ENCODE peak calls at places on chromosomes 1 and 21, in eight cellular contexts. V is GM12891, K is HEK293T, D is fibroblast of the conjunctiva, N is DMS 273 treated with DMSO at 0.1 percent for 48 hours, X is tibial nerve, L is T-helper 9 cell, T is OCI-LY7. U is an unnamed sample.

GRCh38 chr1:205774277-205775014 is 836 bp downstream of the RAB29 start:
- DNase-seq in D (no peak), L (peak), K (peak), V (no peak), X (no peak), N (no peak), T (peak), U (peak)

GRCh38 chr1:13813398-13814012 is 113.5 kb downstream of the PRDM2 start:
- DNase-seq in L (peak), D (no peak), N (no peak), K (peak), T (peak), V (peak), X (no peak), U (peak)

GRCh38 chr1:174153085-174153824 is 6.1 kb upstream of the RABGAP1L start:
- DNase-seq in X (no peak), L (no peak), K (no peak), N (no peak), T (peak), V (no peak), D (no peak), U (no peak)

GRCh38 chr1:182768973-182769372 is 20.6 kb upstream of the NPL start:
- DNase-seq in V (no peak), D (no peak), T (no peak), L (no peak), N (no peak), X (no peak), K (no peak), U (no peak)

GRCh38 chr1:19427087-19427781 is 58.1 kb downstream of the CAPZB start:
- DNase-seq in N (no peak), D (no peak), K (no peak), V (no peak), X (no peak), L (no peak), T (no peak), U (no peak)

GRCh38 chr21:38875694-38876492 is 70.2 kb downstream of the ETS2 start:
- DNase-seq in X (no peak), T (no peak), L (no peak), V (no peak), D (no peak), K (no peak), N (no peak), U (no peak)

GRCh38 chr1:39317910-39318633 is 113.6 kb downstream of the MACF1 start:
- DNase-seq in K (no peak), L (no peak), D (no peak), V (no peak), X (no peak), T (no peak), N (no peak), U (no peak)

GRCh38 chr1:203128691-203129500 is 1.4 kb downstream of the ADORA1 start:
- DNase-seq in D (no peak), K (no peak), N (no peak), X (no peak), V (no peak), L (no peak), T (no peak), U (no peak)

GRCh38 chr1:48200166-48200900 is 22.2 kb upstream of the SLC5A9 start:
- DNase-seq in V (no peak), N (no peak), X (no peak), L (no peak), K (no peak), D (no peak), T (no peak), U (no peak)

GRCh38 chr1:240190881-240191385 is 99.2 kb downstream of the FMN2 start:
- DNase-seq in X (peak), V (no peak), T (no peak), N (no peak), D (peak), L (no peak), K (peak), U (no peak)

GRCh38 chr1:15975358-15975804 is 520 bp downstream of the ZBTB17 start:
- DNase-seq in D (no peak), V (peak), N (peak), X (no peak), T (peak), L (peak), K (peak), U (peak)

GRCh38 chr1:197948926-197949899 is 32.0 kb downstream of the LHX9 start:
- DNase-seq in T (no peak), N (no peak), X (no peak), D (no peak), V (no peak), L (no peak), K (no peak), U (no peak)

GRCh38 chr1:17439250-17440073 is at the start of gene RCC2:
- DNase-seq in V (peak), T (peak), D (peak), L (peak), K (peak), X (peak), N (peak), U (peak)

GRCh38 chr1:26887125-26887524 is 3.0 kb downstream of the GPN2 start:
- DNase-seq in L (no peak), X (no peak), T (peak), D (no peak), N (peak), V (no peak), K (no peak), U (no peak)

GRCh38 chr21:42781150-42781980 is 98.0 kb downstream of the WDR4 start:
- DNase-seq in K (peak), T (no peak), L (no peak), X (peak), V (no peak), N (no peak), D (no peak), U (no peak)

GRCh38 chr1:35220976-35221375 is 28.0 kb upstream of the SFPQ start:
- DNase-seq in K (peak), D (no peak), T (peak), V (peak), L (no peak), X (no peak), N (peak), U (no peak)

GRCh38 chr1:31372961-31373896 is at the start of gene FABP3:
- DNase-seq in L (no peak), D (peak), T (no peak), V (peak), K (peak), X (peak), N (peak), U (no peak)

GRCh38 chr1:156851779-156852413 is 7.0 kb downstream of the INSRR start:
- DNase-seq in T (no peak), V (no peak), N (no peak), D (no peak), K (no peak), X (no peak), L (no peak), U (no peak)

GRCh38 chr1:26285366-26286063 is 5.6 kb downstream of the SH3BGRL3 start:
- DNase-seq in L (no peak), D (no peak), X (no peak), N (no peak), V (no peak), T (peak), K (peak), U (no peak)

GRCh38 chr1:192171123-192171522 is 12.9 kb downstream of the RGS18 start:
- DNase-seq in K (no peak), N (no peak), V (no peak), X (no peak), L (no peak), D (no peak), T (no peak), U (no peak)

GRCh38 chr1:2921970-2922686 is 99.1 kb upstream of the ACTRT2 start:
- DNase-seq in V (peak), X (peak), N (no peak), L (peak), K (peak), D (no peak), T (peak), U (peak)

GRCh38 chr1:176826265-176826664 is 338.2 kb downstream of the ASTN1 start:
- DNase-seq in X (no peak), T (no peak), N (peak), K (no peak), V (no peak), D (no peak), L (no peak), U (no peak)

GRCh38 chr1:209202826-209203439 is 380.6 kb upstream of the CAMK1G start:
- DNase-seq in K (peak), X (no peak), N (peak), L (no peak), V (peak), D (peak), T (peak), U (no peak)

GRCh38 chr1:34165422-34165921 is 442 bp upstream of the CSMD2 start:
- DNase-seq in T (no peak), X (no peak), K (no peak), N (no peak), L (no peak), V (no peak), D (no peak), U (no peak)